ENCODE peak calls at places on chromosome 19, in nine cellular contexts. W is A673; M is IMR-90; O is GM03348; H is stimulated activated CD4-positive, alpha-beta T cell treated with anti-CD3 and anti-CD28 coated beads, Interleukin-4, amount 100 ng/mL, for 24 hours; X is cortex of kidney; D is NCI-H1092; Q is AG08396; Y is fibroblast of the conjunctiva. I is an unnamed sample.

GRCh38 chr19:30441011-30441410 is 68.8 kb downstream of the ZNF536 start:
- DNase-seq in W (no peak), D (no peak), O (no peak), Q (no peak), H (no peak), X (no peak), M (no peak), Y (no peak), I (no peak)

GRCh38 chr19:14363203-14364097 is 17.8 kb upstream of the ADGRE5 start:
- DNase-seq in M (peak; percentile 42), Q (no peak), W (peak; percentile 86), Y (peak; percentile 44), D (no peak), X (no peak), H (peak; percentile 62), O (peak; percentile 81), I (no peak)

GRCh38 chr19:17772172-17772571 is 20.9 kb downstream of the FCHO1 start:
- DNase-seq in X (no peak), M (peak; percentile 14), O (no peak), H (no peak), Y (no peak), W (peak; percentile 55), D (no peak), Q (no peak), I (peak; percentile 29)

GRCh38 chr19:56133858-56134654 is 7.0 kb upstream of the ZNF444 start:
- DNase-seq in D (no peak), H (no peak), X (no peak), Y (no peak), O (no peak), M (peak; percentile 17), Q (no peak), W (peak; percentile 94), I (no peak)

GRCh38 chr19:30132312-30133075 is 190.5 kb downstream of the URI1 start:
- DNase-seq in M (no peak), X (no peak), H (no peak), Q (no peak), W (no peak), O (no peak), Y (no peak), D (no peak), I (no peak)

GRCh38 chr19:16141043-16141442 is 2.4 kb upstream of the HSH2D start:
- DNase-seq in Y (no peak), H (no peak), M (no peak), Q (no peak), O (no peak), W (no peak), D (no peak), X (no peak), I (no peak)

GRCh38 chr19:18764591-18765051 is 26.5 kb downstream of the COMP start:
- DNase-seq in H (no peak), Q (no peak), Y (no peak), O (peak; percentile 62), X (no peak), M (no peak), D (no peak), W (no peak), I (peak; percentile 35)

GRCh38 chr19:42199440-42200115 is 17.9 kb downstream of the DEDD2 start:
- DNase-seq in H (peak; percentile 51), X (no peak), Q (no peak), W (no peak), D (no peak), M (no peak), O (no peak), Y (no peak), I (peak; percentile 93)

GRCh38 chr19:13795595-13796300 is 505 bp downstream of the ZSWIM4 start:
- DNase-seq in Y (no peak), W (no peak), M (peak; percentile 28), O (peak; percentile 48), X (no peak), Q (no peak), D (no peak), H (no peak), I (peak; percentile 26)

GRCh38 chr19:4976412-4977298 is 7.7 kb downstream of the KDM4B start:
- DNase-seq in Q (peak; percentile 89), X (no peak), Y (peak; percentile 82), M (peak; percentile 98), H (no peak), D (no peak), W (peak; percentile 51), O (peak; percentile 90), I (no peak)

GRCh38 chr19:16888629-16889371 is at the start of gene F2RL3:
- DNase-seq in Q (peak; percentile 36), H (no peak), O (peak; percentile 54), X (no peak), M (peak; percentile 22), Y (no peak), D (no peak), W (no peak), I (no peak)

GRCh38 chr19:55383789-55384575 is at the start of gene TMEM238:
- DNase-seq in M (peak; percentile 70), O (peak; percentile 84), X (no peak), W (peak; percentile 73), Y (peak; percentile 31), Q (peak; percentile 89), H (peak; percentile 50), D (peak; percentile 31), I (peak; percentile 66)

GRCh38 chr19:49686503-49687088 is 2.8 kb upstream of the ADM5 start:
- DNase-seq in W (no peak), X (no peak), H (no peak), Y (no peak), M (no peak), D (no peak), Q (no peak), O (no peak), I (no peak)

GRCh38 chr19:50320051-50320450 is 9.1 kb downstream of the KCNC3 start:
- DNase-seq in X (no peak), D (no peak), O (no peak), M (no peak), H (no peak), Y (no peak), W (no peak), Q (no peak), I (no peak)

GRCh38 chr19:44626067-44626624 is 12.8 kb downstream of the IGSF23 start:
- DNase-seq in O (peak; percentile 88), Q (peak; percentile 85), X (no peak), H (no peak), M (peak; percentile 99), W (no peak), Y (peak; percentile 57), D (no peak), I (no peak)

GRCh38 chr19:30227661-30228112 is 144.5 kb upstream of the ZNF536 start:
- DNase-seq in Q (peak; percentile 91), M (peak; percentile 24), W (peak; percentile 78), O (peak; percentile 92), D (no peak), Y (no peak), H (peak; percentile 42), X (no peak), I (no peak)

GRCh38 chr19:3184847-3185481 is 766 bp upstream of the NCLN start:
- DNase-seq in Y (peak; percentile 39), M (no peak), W (peak; percentile 88), Q (peak; percentile 66), D (peak; percentile 65), H (peak; percentile 73), O (peak; percentile 68), X (no peak), I (no peak)

GRCh38 chr19:12365094-12365371 is 450 bp downstream of the ZNF442 start:
- DNase-seq in D (peak; percentile 6), O (peak; percentile 65), Y (no peak), X (no peak), Q (peak; percentile 74), H (no peak), M (peak; percentile 22), W (peak; percentile 25), I (no peak)

GRCh38 chr19:5343848-5344247 is 3.2 kb upstream of the PTPRS start:
- DNase-seq in H (no peak), D (no peak), Q (peak; percentile 64), O (peak; percentile 41), X (no peak), Y (no peak), W (no peak), M (peak; percentile 47), I (no peak)

GRCh38 chr19:41409288-41409687 is 11.7 kb downstream of the BCKDHA start:
- DNase-seq in O (no peak), H (no peak), W (no peak), Q (peak; percentile 37), D (no peak), X (no peak), M (peak; percentile 40), Y (no peak), I (no peak)

GRCh38 chr19:1172353-1173159 is 1.5 kb downstream of the SBNO2 start:
- DNase-seq in H (no peak), O (peak; percentile 78), M (peak; percentile 48), W (peak; percentile 79), Q (peak; percentile 65), D (no peak), Y (no peak), X (no peak), I (no peak)

GRCh38 chr19:34503546-34504272 is 22.2 kb downstream of the WTIP start:
- DNase-seq in X (no peak), Y (no peak), O (peak; percentile 1), H (no peak), W (no peak), M (no peak), Q (peak; percentile 6), D (no peak), I (no peak)

GRCh38 chr19:39212377-39212742 is 8.3 kb upstream of the SYCN start:
- DNase-seq in H (peak; percentile 64), Y (no peak), X (no peak), W (peak; percentile 48), Q (no peak), D (no peak), O (no peak), M (no peak), I (peak; percentile 54)

GRCh38 chr19:40613669-40614594 is 12.8 kb downstream of the LTBP4 start:
- DNase-seq in H (peak; percentile 91), Y (peak; percentile 79), Q (no peak), X (no peak), W (peak; percentile 94), D (peak; percentile 37), O (peak; percentile 90), M (peak; percentile 72), I (peak; percentile 43)

GRCh38 chr19:28956971-28957370 is 256.0 kb downstream of the UQCRFS1 start:
- DNase-seq in D (no peak), H (no peak), X (no peak), O (no peak), M (no peak), Y (no peak), Q (no peak), W (no peak), I (no peak)

GRCh38 chr19:3007975-3008374 is 21.1 kb downstream of the TLE2 start:
- DNase-seq in D (no peak), Q (no peak), H (no peak), W (no peak), Y (no peak), O (no peak), X (no peak), M (no peak), I (no peak)

GRCh38 chr19:35715981-35716734 is 1.6 kb upstream of the KMT2B start:
- DNase-seq in Q (peak; percentile 76), H (peak; percentile 25), X (no peak), W (no peak), O (peak; percentile 81), D (no peak), Y (no peak), M (peak; percentile 30), I (no peak)

GRCh38 chr19:13892885-13893284 is 13.0 kb downstream of the BRME1 start:
- DNase-seq in X (no peak), Q (no peak), Y (no peak), O (no peak), W (no peak), M (no peak), D (no peak), H (no peak), I (no peak)

GRCh38 chr19:47531640-47532387 is 17.0 kb upstream of the NAPA start:
- DNase-seq in X (no peak), O (no peak), M (no peak), D (no peak), Y (no peak), W (no peak), Q (no peak), H (no peak), I (no peak)

I was measured in DND-41.